ENCODE peak calls at places on chromosomes 1 and 21, in four cellular contexts. B is neuronal stem cell, L is lung, K is transverse colon. Y is an unnamed sample. For H3K36me3, the result is how much of the 10 kb centered on the place peaks cover.

GRCh38 chr1:94044290-94044790 is 76.6 kb downstream of the ABCA4 start:
- DNase-seq in K (peak), L (peak), B (no peak), Y (peak)

GRCh38 chr1:170377896-170378634 is 153.9 kb upstream of the GORAB start:
- DNase-seq in K (no peak), L (no peak), B (no peak), Y (no peak)

GRCh38 chr1:10726355-10726754 is 70.1 kb downstream of the CASZ1 start:
- DNase-seq in B (no peak), K (peak), L (peak), Y (peak)

GRCh38 chr1:211579434-211580302 is 707 bp upstream of the SLC30A1 start:
- DNase-seq in L (no peak), B (no peak), K (peak), Y (peak)

GRCh38 chr1:29171089-29171488 is 10.6 kb downstream of the SRSF4 start:
- DNase-seq in B (no peak), K (no peak), L (no peak), Y (no peak)

GRCh38 chr1:4425892-4426291 is 228.5 kb upstream of the AJAP1 start:
- DNase-seq in K (no peak), B (no peak), L (no peak), Y (no peak)

GRCh38 chr1:119587328-119587727 is 60.7 kb downstream of the ZNF697 start:
- DNase-seq in L (no peak), B (no peak), K (no peak), Y (peak)

GRCh38 chr1:53180226-53180625 is 16.4 kb upstream of the CPT2 start:
- DNase-seq in B (no peak), L (no peak), K (no peak), Y (no peak)

GRCh38 chr1:199272690-199273089 is 633.9 kb downstream of the PTPRC start:
- DNase-seq in B (no peak), L (peak), K (no peak), Y (peak)

GRCh38 chr1:234743866-234744581 is 134.0 kb upstream of the IRF2BP2 start:
- DNase-seq in K (no peak), L (no peak), B (peak), Y (peak)

GRCh38 chr1:159996653-159997052 is 35.1 kb downstream of the PIGM start:
- DNase-seq in B (no peak), K (no peak), L (peak), Y (peak)

GRCh38 chr1:12078938-12079861 is 16.1 kb downstream of the TNFRSF8 start:
- DNase-seq in B (peak), L (no peak), K (no peak), Y (peak)

GRCh38 chr1:114510235-114511047 is 562 bp downstream of the TRIM33 start:
- DNase-seq in L (no peak), B (peak), K (peak), Y (peak)

GRCh38 chr21:28798798-28799197 is 193.9 kb downstream of the LTN1 start:
- DNase-seq in L (no peak), K (no peak), B (no peak), Y (no peak)

GRCh38 chr1:205678286-205679111 is 1.8 kb downstream of the SLC45A3 start:
- DNase-seq in L (no peak), K (no peak), B (no peak), Y (peak)

GRCh38 chr1:100523038-100523649 is 14.8 kb upstream of the GPR88 start:
- DNase-seq in K (no peak), L (no peak), B (no peak), Y (no peak)

GRCh38 chr1:235892734-235893413 is 26.2 kb upstream of the LYST start:
- DNase-seq in B (no peak), L (no peak), K (no peak), Y (no peak)

GRCh38 chr1:245516178-245516829 is 361.5 kb downstream of the KIF26B start:
- DNase-seq in L (no peak), B (no peak), K (no peak), Y (no peak)

GRCh38 chr1:245873883-245874671 is 633.0 kb downstream of the SMYD3 start:
- DNase-seq in B (no peak), K (no peak), L (no peak), Y (no peak)

GRCh38 chr1:218476385-218476784 is 131.2 kb downstream of the TGFB2 start:
- DNase-seq in L (no peak), B (no peak), K (no peak), Y (no peak)

GRCh38 chr1:76868154-76868882 is 1.0 kb downstream of the ST6GALNAC5 start:
- DNase-seq in B (peak), L (no peak), K (no peak), Y (peak)

GRCh38 chr1:226223786-226224244 is 351 bp downstream of the MIXL1 start:
- DNase-seq in B (peak), K (peak), L (no peak), Y (peak)

GRCh38 chr1:42941640-42942330 is 16.9 kb downstream of the SLC2A1 start:
- DNase-seq in L (peak), B (no peak), K (peak), Y (peak)

GRCh38 chr1:18461656-18462055 is 19.1 kb upstream of the KLHDC7A start:
- DNase-seq in B (no peak), K (no peak), L (no peak), Y (no peak)

GRCh38 chr1:228459091-228459993 is 27.8 kb upstream of the RNF187 start:
- DNase-seq in L (peak), K (peak), B (peak), Y (no peak)

GRCh38 chr1:119345398-119345797 is 23.2 kb upstream of the HAO2 start:
- DNase-seq in K (no peak), B (no peak), L (no peak), Y (no peak)

GRCh38 chr1:218456449-218456848 is 111.3 kb downstream of the TGFB2 start:
- DNase-seq in L (no peak), K (no peak), B (no peak), Y (no peak)

GRCh38 chr1:62800274-62800673 is 16.3 kb downstream of the ATG4C start:
- DNase-seq in K (no peak), L (no peak), B (no peak), Y (no peak)

GRCh38 chr1:55898191-55898590 is 681.2 kb downstream of the PLPP3 start:
- DNase-seq in L (no peak), K (no peak), B (no peak), Y (no peak)

GRCh38 chr1:170114916-170115315 is 30.8 kb upstream of the NTMT2 start:
- DNase-seq in K (no peak), L (no peak), B (no peak), Y (no peak)

GRCh38 chr1:40932004-40932403 is 47.5 kb upstream of the CTPS1 start:
- DNase-seq in K (no peak), L (no peak), B (no peak), Y (no peak)

GRCh38 chr1:26034504-26035202 is 11.3 kb downstream of the SLC30A2 start:
- DNase-seq in L (no peak), K (no peak), B (peak), Y (no peak)

GRCh38 chr1:32197837-32198236 is 2.6 kb upstream of the CCDC28B start:
- DNase-seq in L (no peak), B (no peak), K (no peak), Y (no peak)

GRCh38 chr1:204434116-204434755 is 22.6 kb upstream of the PPP1R15B start:
- DNase-seq in B (no peak), L (no peak), K (no peak), Y (no peak)

GRCh38 chr1:204435246-204435885 is 23.7 kb upstream of the PPP1R15B start:
- DNase-seq in L (no peak), B (no peak), K (no peak), Y (no peak)

GRCh38 chr1:204432708-204433107 is 21.1 kb upstream of the PPP1R15B start:
- DNase-seq in K (no peak), L (no peak), B (no peak), Y (no peak)

GRCh38 chr1:204429746-204430145 is 18.1 kb upstream of the PPP1R15B start:
- DNase-seq in K (no peak), B (no peak), L (no peak), Y (no peak)

DNA sequence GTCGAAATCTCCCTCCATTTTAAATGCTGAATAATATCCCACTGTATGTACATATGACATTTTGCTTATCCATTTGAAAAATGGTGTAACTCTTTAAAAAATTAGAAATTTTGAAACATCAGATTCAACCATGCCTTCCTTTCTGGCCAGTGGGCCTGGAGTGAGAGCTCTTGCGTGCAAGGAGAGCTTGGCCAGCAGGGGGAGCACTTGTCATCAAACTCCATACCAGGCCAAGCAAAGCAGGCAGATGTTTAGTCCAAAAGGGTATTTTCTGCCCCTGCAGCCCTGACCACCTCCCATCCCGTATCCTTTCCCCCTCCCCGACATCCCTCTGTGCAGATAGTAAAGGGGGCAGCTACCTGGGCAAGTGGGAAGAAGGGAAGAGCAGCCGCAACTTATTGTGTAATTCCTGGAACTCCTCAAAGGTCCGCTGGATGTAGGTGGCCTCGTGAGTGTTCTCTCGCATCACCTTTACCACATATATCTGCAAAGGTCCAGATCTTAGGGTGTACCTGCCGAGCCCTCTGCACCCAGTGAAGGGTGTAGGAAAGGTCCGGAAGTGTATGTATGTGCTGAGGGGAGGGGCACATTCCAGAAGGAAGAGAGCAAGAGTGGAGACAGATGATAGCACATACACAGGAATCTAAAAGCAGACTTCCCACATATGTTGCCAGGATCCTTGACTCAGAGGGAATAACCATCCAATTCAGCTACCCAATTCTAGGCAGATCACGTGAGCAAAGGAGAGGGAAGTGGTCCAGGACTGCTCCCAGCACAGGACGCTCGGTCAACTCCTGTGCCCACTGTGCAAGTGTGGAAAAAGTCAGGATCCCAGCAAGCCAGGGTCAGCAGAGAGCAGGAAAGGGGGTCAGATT is 19.9 kb upstream of the PPP1R15B start:
- DNase-seq in K (peak), B (peak), L (peak), Y (peak)
- H3K36me3 ChIP-seq in K (under half), B (under half), L (under half), Y (under half)

GRCh38 chr21:34857122-34857713 is 188.4 kb downstream of the CLIC6 start:
- DNase-seq in L (no peak), K (no peak), B (no peak), Y (peak)
- H3K36me3 ChIP-seq in L (under half), K (under half), B (under half), Y (under half)

DNA sequence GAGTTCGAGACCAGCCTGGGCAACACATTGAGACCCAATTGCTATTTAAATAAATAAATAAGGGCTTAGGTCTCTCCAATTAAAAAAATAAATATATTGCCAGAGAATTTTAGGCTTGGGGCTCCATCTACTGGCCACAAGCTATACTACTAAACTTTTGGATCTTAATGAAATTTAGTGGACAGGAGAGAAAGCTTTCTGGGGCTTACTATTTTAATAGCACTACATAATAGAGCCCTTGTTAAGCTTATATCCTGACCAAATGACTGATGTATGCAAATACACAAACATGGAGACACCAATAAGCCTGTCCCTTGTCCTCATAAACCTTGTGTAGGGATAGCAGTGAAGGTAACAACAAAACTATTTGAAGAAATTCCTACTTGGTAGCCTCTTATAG is 18.4 kb downstream of the CCT3 start:
- DNase-seq in K (no peak), B (no peak), L (no peak), Y (peak)
- H3K36me3 ChIP-seq in K (under half), B (under half), L (half or more), Y (half or more)

GRCh38 chr21:45441431-45442255 is 36.7 kb downstream of the COL18A1 start:
- DNase-seq in L (no peak), B (no peak), K (no peak), Y (no peak)

GRCh38 chr21:45439171-45439872 is 34.4 kb downstream of the COL18A1 start:
- DNase-seq in L (peak), B (peak), K (peak), Y (peak)

GRCh38 chr21:45440736-45441350 is 35.9 kb downstream of the COL18A1 start:
- DNase-seq in B (no peak), K (no peak), L (no peak), Y (no peak)

GRCh38 chr21:45438391-45439145 is 33.6 kb downstream of the COL18A1 start:
- DNase-seq in K (no peak), L (no peak), B (no peak), Y (no peak)

GRCh38 chr21:45439901-45440461 is 35.0 kb downstream of the COL18A1 start:
- DNase-seq in L (no peak), K (no peak), B (no peak), Y (no peak)
- H3K36me3 ChIP-seq in L (under half), K (under half), B (under half), Y (under half)

GRCh38 chr1:58748625-58749198 is 35.1 kb downstream of the JUN start:
- DNase-seq in L (no peak), B (no peak), K (no peak), Y (no peak)

GRCh38 chr1:58746182-58746581 is 37.7 kb downstream of the JUN start:
- DNase-seq in K (no peak), B (no peak), L (no peak), Y (no peak)

GRCh38 chr1:58753431-58753866 is 30.4 kb downstream of the JUN start:
- DNase-seq in K (no peak), B (no peak), L (no peak), Y (no peak)

GRCh38 chr1:58746757-58747156 is 37.1 kb downstream of the JUN start:
- DNase-seq in L (no peak), B (no peak), K (no peak), Y (no peak)

GRCh38 chr1:58749646-58750045 is 34.2 kb downstream of the JUN start:
- DNase-seq in L (no peak), B (no peak), K (no peak), Y (no peak)
- H3K36me3 ChIP-seq in L (under half), B (under half), K (under half), Y (under half)